ENCODE peak calls at places on chromosomes 4 and X, in five cellular contexts. T, D, X, L and N are unnamed samples. For H3K9me3, the result is how much of the 10 kb centered on the place peaks cover.

GRCh38 chr4:156945532-156945931 is 26.1 kb downstream of the PDGFC start:
- DNase-seq in T (no peak), D (no peak), X (peak), L (no peak), N (peak)

GRCh38 chr4:139704915-139705485 is 39.4 kb downstream of the MGST2 start:
- DNase-seq in T (no peak), D (no peak), X (peak), L (no peak), N (no peak)

GRCh38 chrX:47687249-47687648 is 28.3 kb upstream of the UXT start:
- DNase-seq in T (no peak), D (no peak), X (no peak), L (no peak), N (no peak)

GRCh38 chr4:179398414-179398813 is 1956.2 kb upstream of the AGA start:
- DNase-seq in T (no peak), D (no peak), X (no peak), L (no peak), N (no peak)

GRCh38 chr4:169621754-169622481 is 1.5 kb downstream of the CLCN3 start:
- DNase-seq in T (no peak), D (no peak), X (peak), L (no peak), N (peak)

GRCh38 chr4:147479817-147480216 is 1.1 kb upstream of the EDNRA start:
- DNase-seq in T (no peak), D (no peak), X (no peak), L (peak), N (peak)

GRCh38 chr4:4289055-4289454 is 899 bp downstream of the LYAR start:
- DNase-seq in T (no peak), D (no peak), X (no peak), L (no peak), N (no peak)

GRCh38 chrX:106201502-106202178 is 33.5 kb downstream of the PWWP3B start:
- DNase-seq in T (no peak), D (no peak), X (no peak), L (no peak), N (no peak)

GRCh38 chrX:65601126-65601525 is 66.3 kb upstream of the MSN start:
- DNase-seq in T (no peak), D (no peak), X (no peak), L (no peak), N (no peak)

GRCh38 chrX:117196481-117196880 is 733.7 kb upstream of the CT83 start:
- DNase-seq in T (no peak), D (no peak), X (no peak), L (no peak), N (no peak)

GRCh38 chr4:125168531-125168930 is 146.2 kb upstream of the FAT4 start:
- DNase-seq in T (no peak), D (no peak), X (no peak), L (no peak), N (peak)

GRCh38 chr4:16916719-16917337 is 18.4 kb upstream of the LDB2 start:
- DNase-seq in T (no peak), D (no peak), X (peak), L (peak), N (peak)

GRCh38 chr4:3847211-3847940 is 81.2 kb downstream of the ADRA2C start:
- DNase-seq in T (no peak), D (no peak), X (no peak), L (no peak), N (no peak)

GRCh38 chr4:24003926-24004325 is 114.1 kb upstream of the PPARGC1A start:
- DNase-seq in T (no peak), D (no peak), X (no peak), L (no peak), N (peak)

GRCh38 chrX:118595501-118596042 is 100.0 kb downstream of the DOCK11 start:
- DNase-seq in T (no peak), D (no peak), X (no peak), L (no peak), N (peak)

GRCh38 chr4:19309365-19309764 is 942.3 kb upstream of the SLIT2 start:
- DNase-seq in T (no peak), D (no peak), X (peak), L (no peak), N (peak)

GRCh38 chrX:15405846-15406245 is 21.6 kb upstream of the VEGFD start:
- DNase-seq in T (no peak), D (no peak), X (no peak), L (no peak), N (peak)

GRCh38 chrX:156001667-156002021 is 4.1 kb downstream of the IL9R start:
- DNase-seq in T (no peak), D (no peak), X (no peak), L (no peak), N (no peak)

GRCh38 chrX:150028692-150029091 is 90.4 kb upstream of the EOLA2 start:
- DNase-seq in T (no peak), D (no peak), X (no peak), L (no peak), N (no peak)

GRCh38 chr4:182560358-182560757 is 317.2 kb downstream of the TENM3 start:
- DNase-seq in T (peak), D (no peak), X (peak), L (no peak), N (peak)

GRCh38 chr4:5893013-5893580 is at the start of gene CRMP1:
- DNase-seq in T (peak), D (no peak), X (no peak), L (no peak), N (peak)

GRCh38 chr4:5460106-5460801 is 248.1 kb downstream of the EVC2 start:
- DNase-seq in T (peak), D (no peak), X (peak), L (no peak), N (peak)

GRCh38 chr4:6008092-6008551 is 10.1 kb downstream of the C4orf50 start:
- DNase-seq in T (no peak), D (no peak), X (no peak), L (no peak), N (no peak)

GRCh38 chr4:113637823-113638691 is 123.5 kb downstream of the CAMK2D start:
- DNase-seq in T (no peak), D (no peak), X (no peak), L (no peak), N (no peak)

GRCh38 chr4:106365613-106366012 is 3.0 kb downstream of the GIMD1 start:
- DNase-seq in T (no peak), D (no peak), X (peak), L (no peak), N (peak)

GRCh38 chrX:49204709-49205108 is 4.7 kb upstream of the SYP start:
- DNase-seq in T (no peak), D (no peak), X (no peak), L (no peak), N (no peak)

GRCh38 chr4:94641702-94642560 is 115.8 kb upstream of the BMPR1B start:
- DNase-seq in T (no peak), D (no peak), X (peak), L (no peak), N (peak)

GRCh38 chr4:56425518-56425917 is 9.9 kb downstream of the PPAT start:
- DNase-seq in T (no peak), D (no peak), X (no peak), L (no peak), N (no peak)

GRCh38 chrX:119190251-119190651 is 45.8 kb upstream of the PGRMC1 start:
- DNase-seq in T (no peak), D (no peak), X (no peak), L (peak), N (peak)

GRCh38 chr4:2256156-2256731 is 5.7 kb downstream of the MXD4 start:
- DNase-seq in T (no peak), D (peak), X (no peak), L (peak), N (no peak)

GRCh38 chr4:5524451-5524850 is 183.9 kb downstream of the EVC2 start:
- DNase-seq in T (no peak), D (no peak), X (no peak), L (no peak), N (no peak)

GRCh38 chr4:404006-404405 is 66.4 kb downstream of the ZNF141 start:
- DNase-seq in T (no peak), D (no peak), X (no peak), L (no peak), N (no peak)
- H3K9me3 ChIP-seq in T (under half), D (half or more), X (under half), L (under half), N (under half)

GRCh38 chrX:144627947-144628346 is 619.4 kb upstream of the SPANXN1 start:
- DNase-seq in T (no peak), D (no peak), X (no peak), L (no peak), N (no peak)
- H3K9me3 ChIP-seq in T (under half), D (under half), X (under half), L (under half), N (under half)

GRCh38 chr4:135598151-135598550 is 1396.6 kb upstream of the PABPC4L start:
- DNase-seq in T (no peak), D (no peak), X (no peak), L (no peak), N (peak)
- H3K9me3 ChIP-seq in T (under half), D (under half), X (under half), L (under half), N (half or more)

DNA sequence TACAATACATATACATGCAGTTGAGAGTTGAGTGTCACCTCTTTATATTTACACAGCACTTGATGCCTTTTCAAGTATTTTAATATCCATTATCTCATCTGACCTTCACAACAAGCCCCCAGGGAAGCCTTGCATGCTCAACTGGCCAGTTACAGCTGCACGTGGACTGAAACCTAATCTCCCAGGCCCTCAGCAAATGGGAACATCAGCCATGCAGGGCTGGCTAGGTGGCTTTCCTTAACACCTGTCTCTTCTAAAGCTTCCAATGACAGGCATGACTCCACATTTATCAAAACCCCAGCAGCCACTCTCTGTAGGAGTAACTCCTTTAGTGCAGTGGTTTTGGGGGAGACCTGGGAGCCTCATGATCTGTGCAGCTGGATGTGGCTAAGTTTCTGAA is 56.4 kb downstream of the PHKA2 start:
- DNase-seq in T (no peak), D (no peak), X (no peak), L (no peak), N (no peak)
- H3K9me3 ChIP-seq in T (under half), D (under half), X (under half), L (under half), N (under half)

GRCh38 chr4:14294611-14295010 is 667.1 kb upstream of the BOD1L1 start:
- DNase-seq in T (no peak), D (no peak), X (no peak), L (no peak), N (peak)

GRCh38 chr4:14284578-14284977 is 657.1 kb upstream of the BOD1L1 start:
- DNase-seq in T (no peak), D (no peak), X (no peak), L (no peak), N (no peak)

GRCh38 chr4:14289708-14290107 is 662.2 kb upstream of the BOD1L1 start:
- DNase-seq in T (no peak), D (no peak), X (no peak), L (no peak), N (peak)
- H3K9me3 ChIP-seq in T (under half), D (under half), X (under half), L (under half), N (under half)

DNA sequence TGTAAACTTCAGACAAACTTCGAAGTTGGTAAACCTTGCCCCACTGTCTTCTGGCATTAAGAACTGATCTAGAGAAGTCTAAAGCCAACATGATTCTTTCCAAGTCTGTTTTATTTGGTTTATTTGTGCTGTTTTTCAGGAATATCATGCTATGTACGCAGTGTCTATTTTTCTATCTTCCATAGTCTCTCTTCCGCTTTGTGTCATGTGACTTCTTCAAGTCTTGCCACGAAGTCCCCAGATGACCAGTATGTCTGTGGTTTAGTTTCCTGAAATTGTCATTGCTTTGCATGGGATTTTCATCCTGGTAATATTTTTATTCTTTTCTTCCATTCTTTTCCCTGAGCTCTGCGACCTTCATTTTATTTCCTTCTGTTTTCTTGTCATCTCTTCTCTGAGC is 15.1 kb downstream of the PNMA6E start:
- DNase-seq in T (no peak), D (no peak), X (no peak), L (no peak), N (no peak)
- H3K9me3 ChIP-seq in T (under half), D (under half), X (under half), L (under half), N (under half)

GRCh38 chr4:181528570-181529184 is 714.5 kb upstream of the TENM3 start:
- DNase-seq in T (peak), D (peak), X (no peak), L (peak), N (peak)
- H3K9me3 ChIP-seq in T (under half), D (under half), X (under half), L (under half), N (under half)

GRCh38 chrX:850471-850916 is 219.9 kb downstream of the SHOX start:
- DNase-seq in T (no peak), D (no peak), X (no peak), L (no peak), N (peak)
- H3K9me3 ChIP-seq in T (under half), D (under half), X (under half), L (under half), N (under half)

GRCh38 chrX:55004231-55004630 is 4.1 kb downstream of the APEX2 start:
- DNase-seq in T (no peak), D (no peak), X (no peak), L (no peak), N (no peak)
- H3K9me3 ChIP-seq in T (under half), D (under half), X (under half), L (under half), N (under half)